ENCODE peak calls at places on chromosomes 13 and 19, in five cellular contexts. F is AG09309, T is pons, B is activated T-cell treated with anti-CD3 and anti-CD28 coated beads for 1 hour, Z is HepG2. V is an unnamed sample.
A peak's percentile ranks its signal among the peaks of the same experiment; 100 is the strongest.

GRCh38 chr19:6802336-6803035 is 30.0 kb downstream of the VAV1 start:
- DNase-seq in Z (no peak), F (no peak), B (peak; percentile 45), T (peak; percentile 68), V (no peak)

GRCh38 chr13:44575741-44576395 is at the start of gene TSC22D1:
- DNase-seq in F (peak; percentile 17), B (peak; percentile 54), Z (no peak), T (peak; percentile 36), V (peak; percentile 35)

GRCh38 chr19:10262771-10263170 is 8.1 kb upstream of the ICAM1 start:
- DNase-seq in Z (no peak), T (no peak), F (no peak), B (no peak), V (no peak)

GRCh38 chr13:98890920-98891319 is 86.9 kb downstream of the DOCK9 start:
- DNase-seq in Z (no peak), T (no peak), B (no peak), F (no peak), V (no peak)

GRCh38 chr13:42048323-42048624 is 174 bp upstream of the DGKH start:
- DNase-seq in Z (no peak), F (no peak), T (no peak), B (no peak), V (peak; percentile 26)

GRCh38 chr19:36488816-36489138 is 584 bp downstream of the ZNF566 start:
- DNase-seq in T (peak; percentile 44), Z (peak; percentile 39), B (peak; percentile 20), F (no peak), V (no peak)

GRCh38 chr13:93915269-93915809 is 564.1 kb downstream of the DCT start:
- DNase-seq in Z (no peak), T (no peak), B (no peak), F (no peak), V (no peak)

GRCh38 chr13:46097015-46097414 is 7.8 kb downstream of the CPB2 start:
- DNase-seq in Z (no peak), T (peak; percentile 52), F (no peak), B (no peak), V (no peak)

GRCh38 chr13:22031702-22032286 is 360.9 kb downstream of the FGF9 start:
- DNase-seq in Z (no peak), B (no peak), T (no peak), F (no peak), V (no peak)

GRCh38 chr19:28466107-28467045 is 746.6 kb downstream of the UQCRFS1 start:
- DNase-seq in T (peak; percentile 32), F (peak; percentile 17), B (peak; percentile 54), Z (peak; percentile 3), V (peak; percentile 48)